ENCODE peak calls at places on chromosomes 4 and X, in four cellular contexts. F, V, Z and C are unnamed samples.

GRCh38 chr4:189785257-189785656 is 155.4 kb upstream of the FRG1 start:
- DNase-seq in V (no peak), Z (no peak), F (no peak), C (no peak)

GRCh38 chr4:148780426-148781005 is 338.3 kb upstream of the NR3C2 start:
- DNase-seq in V (no peak), F (no peak), Z (no peak), C (no peak)

GRCh38 chr4:89164400-89164799 is 53.1 kb downstream of the TIGD2 start:
- DNase-seq in Z (no peak), F (no peak), V (no peak), C (no peak)

GRCh38 chrX:151985955-151986354 is 11.5 kb upstream of the GABRE start:
- DNase-seq in F (no peak), Z (peak), V (no peak), C (no peak)

GRCh38 chr4:40592034-40592433 is 37.6 kb downstream of the RBM47 start:
- DNase-seq in V (no peak), Z (no peak), F (no peak), C (no peak)

GRCh38 chr4:115360441-115360840 is 247.0 kb upstream of the NDST4 start:
- DNase-seq in Z (no peak), V (no peak), F (no peak), C (no peak)

GRCh38 chr4:140085062-140085622 is 68.8 kb downstream of the MAML3 start:
- DNase-seq in Z (no peak), F (no peak), V (no peak), C (no peak)

GRCh38 chrX:69024931-69025330 is 140.3 kb downstream of the PJA1 start:
- DNase-seq in Z (no peak), F (no peak), V (no peak), C (no peak)

GRCh38 chrX:568341-568740 is 62.2 kb upstream of the SHOX start:
- DNase-seq in V (no peak), F (no peak), Z (no peak), C (no peak)

GRCh38 chrX:53279296-53280237 is 1.8 kb downstream of the IQSEC2 start:
- DNase-seq in F (no peak), V (peak), Z (no peak), C (no peak)

GRCh38 chr4:146053901-146054300 is 115.3 kb upstream of the ZNF827 start:
- DNase-seq in Z (no peak), F (no peak), V (no peak), C (no peak)

GRCh38 chr4:992297-993110 is 700 bp downstream of the SLC26A1 start:
- DNase-seq in Z (peak), V (peak), F (no peak), C (no peak)

GRCh38 chr4:2788532-2789103 is 4.3 kb upstream of the SH3BP2 start:
- DNase-seq in F (no peak), V (peak), Z (no peak), C (no peak)

GRCh38 chr4:105619193-105619931 is 66.9 kb downstream of the ARHGEF38 start:
- DNase-seq in F (no peak), V (no peak), Z (no peak), C (no peak)

GRCh38 chr4:141246683-141247429 is 26.2 kb downstream of the ZNF330 start:
- DNase-seq in Z (no peak), F (no peak), V (peak), C (no peak)

GRCh38 chrX:154804957-154805695 is at the start of gene MPP1:
- DNase-seq in V (peak), Z (no peak), F (no peak), C (peak)

GRCh38 chr4:123667991-123668390 is 271.4 kb downstream of the SPRY1 start:
- DNase-seq in F (no peak), V (no peak), Z (no peak), C (no peak)

GRCh38 chr4:119971763-119972162 is 94.9 kb downstream of the MAD2L1 start:
- DNase-seq in Z (no peak), V (no peak), F (no peak), C (no peak)

GRCh38 chrX:129842510-129843208 is 1.0 kb downstream of the ZDHHC9 start:
- DNase-seq in F (no peak), V (no peak), Z (peak), C (no peak)

GRCh38 chr4:112284166-112284565 is 1.5 kb downstream of the TIFA start:
- DNase-seq in Z (no peak), F (no peak), V (no peak), C (no peak)

GRCh38 chr4:80184791-80185756 is 12.2 kb upstream of the PRDM8 start:
- DNase-seq in Z (no peak), V (no peak), F (no peak), C (no peak)

GRCh38 chr4:52861171-52861873 is 795 bp upstream of the RASL11B start:
- DNase-seq in F (no peak), Z (no peak), V (no peak), C (no peak)

GRCh38 chr4:52852696-52853095 is 9.4 kb upstream of the RASL11B start:
- DNase-seq in V (no peak), Z (no peak), F (no peak), C (no peak)

GRCh38 chr4:52853351-52853750 is 8.8 kb upstream of the RASL11B start:
- DNase-seq in V (no peak), F (no peak), Z (no peak), C (no peak)

GRCh38 chr4:52852041-52852440 is 10.1 kb upstream of the RASL11B start:
- DNase-seq in Z (no peak), F (no peak), V (no peak), C (no peak)

DNA sequence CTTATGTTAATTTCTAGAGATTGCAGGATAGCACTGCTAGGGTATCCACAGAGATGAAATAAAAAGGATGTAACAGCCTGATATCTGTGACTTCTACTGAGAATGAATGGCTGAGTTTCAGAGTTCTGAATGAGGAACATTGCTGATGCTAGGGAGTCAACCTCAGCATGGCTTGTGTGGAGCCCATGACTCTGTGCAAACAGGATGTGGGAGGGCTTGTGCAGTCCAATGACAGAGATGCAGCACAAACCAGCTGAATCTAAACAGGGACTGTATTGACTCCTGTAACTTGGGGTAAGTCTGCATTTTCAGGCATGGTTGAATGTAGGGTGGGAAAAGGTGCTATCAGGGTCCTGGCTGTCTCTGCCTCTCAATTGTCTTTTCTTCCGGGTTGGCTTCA is 5.3 kb upstream of the RASL11B start:
- DNase-seq in V (no peak), F (no peak), Z (no peak), C (no peak)
- TF ChIP-seq CEBPB in V (no peak), F (no peak), Z (no peak), C (no peak)

GRCh38 chrX:101079223-101079622 is 544 bp downstream of the TMEM35A start:
- DNase-seq in V (no peak), Z (no peak), F (no peak), C (no peak)

GRCh38 chrX:101080326-101080725 is 1.6 kb downstream of the TMEM35A start:
- DNase-seq in V (no peak), Z (no peak), F (no peak), C (no peak)

GRCh38 chrX:101079736-101080135 is 1.1 kb downstream of the TMEM35A start:
- DNase-seq in V (no peak), F (no peak), Z (no peak), C (no peak)

GRCh38 chrX:101081257-101081656 is 2.6 kb downstream of the TMEM35A start:
- DNase-seq in Z (no peak), V (no peak), F (no peak), C (no peak)

DNA sequence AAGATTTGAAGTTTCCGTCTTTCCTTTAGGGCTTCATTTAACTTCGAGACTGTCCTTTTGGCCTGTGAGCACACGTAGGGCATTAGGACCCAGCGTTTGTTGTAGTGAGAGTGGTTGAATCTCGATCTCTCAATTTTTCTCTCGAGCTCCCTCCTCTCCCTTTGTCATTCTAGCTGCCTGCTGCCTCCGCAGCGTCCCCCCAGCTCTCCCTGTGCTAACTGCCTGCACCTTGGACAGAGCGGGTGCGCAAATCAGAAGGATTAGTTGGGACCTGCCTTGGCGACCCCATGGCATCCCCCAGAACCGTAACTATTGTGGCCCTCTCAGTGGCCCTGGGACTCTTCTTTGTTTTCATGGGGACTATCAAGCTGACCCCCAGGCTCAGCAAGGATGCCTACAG is at the start of gene TMEM35A:
- DNase-seq in V (no peak), Z (no peak), F (no peak), C (no peak)
- TF ChIP-seq TAF1 in V (no peak), Z (no peak), F (peak), C (no peak)

GRCh38 chr4:153988446-153988845 is 199.6 kb upstream of the SFRP2 start:
- DNase-seq in V (no peak), Z (no peak), F (no peak), C (no peak)
- TF ChIP-seq CEBPB in V (no peak), Z (no peak), F (no peak), C (no peak)

GRCh38 chr4:13483142-13484044 is 747 bp downstream of the RAB28 start:
- DNase-seq in Z (peak), F (no peak), V (peak), C (no peak)
- TF ChIP-seq TAF1 in Z (no peak), F (no peak), V (no peak), C (no peak)

DNA sequence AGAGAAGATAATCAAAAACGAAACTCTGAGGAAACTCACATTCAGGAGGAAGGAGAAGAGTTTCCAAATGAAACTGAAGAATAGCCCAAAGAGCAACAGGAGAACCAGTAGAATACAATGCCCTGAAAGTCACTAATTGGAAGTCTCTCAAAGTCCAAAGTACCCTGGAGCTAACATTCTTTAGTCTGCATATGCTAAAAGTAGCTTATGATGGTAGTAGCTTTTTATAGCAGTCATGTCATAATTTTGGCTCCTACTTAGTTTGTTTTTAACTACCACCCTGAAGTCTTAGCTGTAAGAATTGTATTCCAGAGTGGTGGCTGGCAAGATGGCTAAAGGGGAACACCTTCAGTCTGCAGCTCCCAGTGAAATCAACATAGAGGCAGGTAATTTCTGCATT is 100.3 kb upstream of the FGF16 start:
- DNase-seq in Z (no peak), V (no peak), F (no peak), C (no peak)
- TF ChIP-seq CEBPB in Z (no peak), V (no peak), F (no peak), C (no peak)